ENCODE peak calls at places on chromosomes 11 and 22, in six cellular contexts. One of them, this sample, is unnamed.

GRCh38 chr11:121337078-121337477 is 44.5 kb downstream of the SC5D start:
- DNase-seq in tibial nerve: no peak
- DNase-seq in CD8-positive, alpha-beta memory T cell: no peak
- DNase-seq in tibial artery: no peak
- DNase-seq in lower lobe of right lung: no peak
- DNase-seq in PC-3: no peak
- DNase-seq in this sample: no peak

GRCh38 chr22:48954781-48955311 is 872.8 kb downstream of the BRD1 start:
- DNase-seq in tibial artery: no peak
- DNase-seq in CD8-positive, alpha-beta memory T cell: no peak
- DNase-seq in lower lobe of right lung: no peak
- DNase-seq in tibial nerve: no peak
- DNase-seq in PC-3: no peak
- DNase-seq in this sample: no peak

GRCh38 chr22:19523240-19524169 is 705 bp downstream of the CLDN5 start:
- DNase-seq in tibial nerve: no peak
- DNase-seq in PC-3: no peak
- DNase-seq in lower lobe of right lung: no peak
- DNase-seq in CD8-positive, alpha-beta memory T cell: no peak
- DNase-seq in tibial artery: no peak
- DNase-seq in this sample: no peak

GRCh38 chr11:12282676-12283075 is 94.7 kb upstream of the PARVA start:
- DNase-seq in PC-3: no peak
- DNase-seq in lower lobe of right lung: no peak
- DNase-seq in tibial nerve: no peak
- DNase-seq in tibial artery: no peak
- DNase-seq in CD8-positive, alpha-beta memory T cell: no peak
- DNase-seq in this sample: no peak

GRCh38 chr22:36732609-36733008 is 29.1 kb upstream of the CACNG2 start:
- DNase-seq in tibial nerve: no peak
- DNase-seq in CD8-positive, alpha-beta memory T cell: no peak
- DNase-seq in tibial artery: no peak
- DNase-seq in PC-3: no peak
- DNase-seq in lower lobe of right lung: no peak
- DNase-seq in this sample: no peak

GRCh38 chr11:118791961-118792578 is 1.1 kb upstream of the DDX6 start:
- DNase-seq in tibial artery: peak
- DNase-seq in PC-3: peak
- DNase-seq in tibial nerve: peak
- DNase-seq in lower lobe of right lung: peak
- DNase-seq in CD8-positive, alpha-beta memory T cell: peak
- DNase-seq in this sample: no peak

GRCh38 chr22:44086759-44087158 is 62.7 kb downstream of the PARVB start:
- DNase-seq in CD8-positive, alpha-beta memory T cell: no peak
- DNase-seq in tibial artery: no peak
- DNase-seq in lower lobe of right lung: no peak
- DNase-seq in tibial nerve: no peak
- DNase-seq in PC-3: no peak
- DNase-seq in this sample: no peak

GRCh38 chr22:36344106-36344827 is 43.5 kb downstream of the MYH9 start:
- DNase-seq in tibial nerve: no peak
- DNase-seq in PC-3: no peak
- DNase-seq in lower lobe of right lung: no peak
- DNase-seq in CD8-positive, alpha-beta memory T cell: no peak
- DNase-seq in tibial artery: no peak
- DNase-seq in this sample: no peak

DNA sequence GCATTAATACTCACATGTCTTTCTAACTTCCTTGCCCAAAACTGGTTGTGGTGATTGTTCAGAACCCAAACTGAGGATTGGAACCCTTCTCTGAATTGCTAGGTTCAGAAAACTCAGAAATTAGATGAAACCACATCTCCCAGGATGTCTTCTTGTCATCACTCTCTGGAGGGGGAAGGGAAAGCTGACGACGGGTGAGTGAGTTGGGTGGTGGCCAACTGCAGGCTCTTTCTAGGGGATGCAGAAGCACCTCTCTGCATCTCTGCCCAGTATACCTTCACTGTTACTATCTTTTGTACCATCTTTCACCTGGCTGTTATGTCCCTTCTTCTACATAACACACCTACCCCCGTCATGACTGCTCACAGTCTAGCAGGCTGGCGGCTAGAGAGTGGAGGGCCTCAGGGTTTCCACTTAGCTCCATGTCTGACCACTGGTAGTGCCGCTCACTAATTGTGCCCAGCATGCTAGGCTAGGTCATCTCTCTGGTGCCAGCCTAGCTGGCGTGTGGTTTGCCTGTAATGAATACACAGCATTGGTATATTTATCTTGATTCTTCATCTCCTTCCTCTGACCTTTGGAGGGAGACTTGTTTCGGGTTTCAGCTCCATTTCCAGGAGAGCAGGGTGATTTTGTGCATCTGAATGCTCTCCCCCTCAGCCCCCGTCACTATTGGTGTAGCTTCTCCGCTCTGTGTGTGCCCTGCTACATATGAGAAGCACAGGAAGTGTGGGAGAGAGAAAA is 7.3 kb downstream of the GRAMD1B start:
- DNase-seq in tibial nerve: no peak
- DNase-seq in lower lobe of right lung: no peak
- DNase-seq in tibial artery: no peak
- DNase-seq in CD8-positive, alpha-beta memory T cell: no peak
- DNase-seq in PC-3: no peak
- DNase-seq in this sample: no peak
- H3K27ac ChIP-seq in tibial nerve: no peak
- H3K27ac ChIP-seq in lower lobe of right lung: no peak
- H3K27ac ChIP-seq in tibial artery: no peak
- H3K27ac ChIP-seq in CD8-positive, alpha-beta memory T cell: no peak
- H3K27ac ChIP-seq in PC-3: peak
- H3K27ac ChIP-seq in this sample: no peak

GRCh38 chr11:82855616-82856015 is 44.6 kb downstream of the PRCP start:
- DNase-seq in CD8-positive, alpha-beta memory T cell: no peak
- DNase-seq in tibial nerve: no peak
- DNase-seq in tibial artery: no peak
- DNase-seq in lower lobe of right lung: no peak
- DNase-seq in PC-3: no peak
- DNase-seq in this sample: no peak

GRCh38 chr11:82857145-82857544 is 43.1 kb downstream of the PRCP start:
- DNase-seq in CD8-positive, alpha-beta memory T cell: no peak
- DNase-seq in PC-3: no peak
- DNase-seq in tibial artery: no peak
- DNase-seq in lower lobe of right lung: no peak
- DNase-seq in tibial nerve: no peak
- DNase-seq in this sample: no peak

GRCh38 chr11:82858133-82858532 is 42.1 kb downstream of the PRCP start:
- DNase-seq in PC-3: no peak
- DNase-seq in tibial artery: no peak
- DNase-seq in tibial nerve: no peak
- DNase-seq in lower lobe of right lung: no peak
- DNase-seq in CD8-positive, alpha-beta memory T cell: no peak
- DNase-seq in this sample: no peak

GRCh38 chr11:82859746-82860145 is 40.5 kb downstream of the PRCP start:
- DNase-seq in tibial artery: no peak
- DNase-seq in lower lobe of right lung: no peak
- DNase-seq in CD8-positive, alpha-beta memory T cell: no peak
- DNase-seq in tibial nerve: no peak
- DNase-seq in PC-3: no peak
- DNase-seq in this sample: no peak

GRCh38 chr11:82858556-82859091 is 41.6 kb downstream of the PRCP start:
- DNase-seq in CD8-positive, alpha-beta memory T cell: no peak
- DNase-seq in lower lobe of right lung: no peak
- DNase-seq in tibial artery: no peak
- DNase-seq in tibial nerve: no peak
- DNase-seq in PC-3: peak
- DNase-seq in this sample: no peak
- H3K27ac ChIP-seq in CD8-positive, alpha-beta memory T cell: no peak
- H3K27ac ChIP-seq in lower lobe of right lung: no peak
- H3K27ac ChIP-seq in tibial artery: peak
- H3K27ac ChIP-seq in tibial nerve: peak
- H3K27ac ChIP-seq in PC-3: peak
- H3K27ac ChIP-seq in this sample: no peak

DNA sequence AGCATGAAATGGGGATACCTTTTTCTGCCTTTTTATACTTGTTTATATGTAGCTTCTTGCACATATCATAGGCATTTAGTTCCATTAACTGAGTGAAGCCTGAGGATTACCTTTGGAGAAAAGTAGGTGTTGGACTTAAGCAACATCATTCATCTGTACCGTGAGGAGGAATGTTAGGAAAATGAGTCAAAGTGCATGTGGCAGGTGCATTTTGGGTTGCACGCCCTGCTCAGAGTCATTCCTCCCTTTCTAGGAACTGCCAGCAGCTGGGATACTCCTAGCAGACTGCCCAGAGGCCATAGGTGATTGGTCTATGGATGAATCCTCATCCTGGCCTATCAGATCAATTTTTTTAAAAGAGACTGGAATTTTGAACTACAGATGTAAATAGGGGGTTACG is 33.3 kb upstream of the BIRC3 start:
- DNase-seq in PC-3: no peak
- DNase-seq in lower lobe of right lung: no peak
- DNase-seq in CD8-positive, alpha-beta memory T cell: no peak
- DNase-seq in tibial nerve: no peak
- DNase-seq in tibial artery: no peak
- DNase-seq in this sample: no peak
- H3K27ac ChIP-seq in PC-3: no peak
- H3K27ac ChIP-seq in lower lobe of right lung: no peak
- H3K27ac ChIP-seq in CD8-positive, alpha-beta memory T cell: no peak
- H3K27ac ChIP-seq in tibial nerve: no peak
- H3K27ac ChIP-seq in tibial artery: no peak
- H3K27ac ChIP-seq in this sample: no peak

GRCh38 chr11:76139317-76139716 is 67.0 kb downstream of the WNT11 start:
- DNase-seq in lower lobe of right lung: no peak
- DNase-seq in tibial nerve: no peak
- DNase-seq in tibial artery: no peak
- DNase-seq in CD8-positive, alpha-beta memory T cell: no peak
- DNase-seq in PC-3: no peak
- DNase-seq in this sample: no peak
- H3K27ac ChIP-seq in lower lobe of right lung: no peak
- H3K27ac ChIP-seq in tibial nerve: no peak
- H3K27ac ChIP-seq in tibial artery: no peak
- H3K27ac ChIP-seq in CD8-positive, alpha-beta memory T cell: no peak
- H3K27ac ChIP-seq in PC-3: no peak
- H3K27ac ChIP-seq in this sample: no peak

This sample was measured in left lung.